ENCODE peak calls at places on chromosomes 11 and 22, in five cellular contexts. K is right atrium auricular region, M is breast epithelium, Z is endothelial cell of umbilical vein, C is lung. B is an unnamed sample. For H3K36me3 and H3K4me1, the result is how much of the 10 kb centered on the place peaks cover.

GRCh38 chr22:35892192-35892591 is 136.4 kb downstream of the RBFOX2 start:
- DNase-seq in M (no peak), K (no peak), Z (peak), C (no peak), B (no peak)

GRCh38 chr11:9091044-9091936 is at the start of gene SCUBE2:
- DNase-seq in C (no peak), Z (no peak), K (no peak), M (no peak), B (peak)

GRCh38 chr11:67285541-67286498 is 3.3 kb upstream of the ANKRD13D start:
- DNase-seq in Z (no peak), C (no peak), M (no peak), K (no peak), B (no peak)

GRCh38 chr22:27975381-27976013 is 56.4 kb upstream of the PITPNB start:
- DNase-seq in Z (peak), C (no peak), K (no peak), M (no peak), B (no peak)

GRCh38 chr11:68749501-68750196 is 1.7 kb downstream of the TESMIN start:
- DNase-seq in M (no peak), Z (no peak), K (no peak), C (no peak), B (no peak)

GRCh38 chr22:46377566-46378498 is 42.3 kb downstream of the TRMU start:
- DNase-seq in Z (no peak), M (peak), K (no peak), C (peak), B (peak)

GRCh38 chr22:42397332-42398246 is 34.6 kb downstream of the NFAM1 start:
- DNase-seq in K (peak), Z (peak), C (peak), M (no peak), B (no peak)

GRCh38 chr11:17564687-17565042 is 17.6 kb downstream of the OTOG start:
- DNase-seq in M (no peak), C (no peak), K (no peak), Z (no peak), B (no peak)

GRCh38 chr11:122769126-122769780 is 69.0 kb upstream of the CRTAM start:
- DNase-seq in K (no peak), C (no peak), M (no peak), Z (no peak), B (no peak)

GRCh38 chr11:72150882-72151281 is 15.4 kb downstream of the FOLR3 start:
- DNase-seq in Z (no peak), K (no peak), M (no peak), C (no peak), B (no peak)

GRCh38 chr11:75193271-75193670 is 42.4 kb downstream of the SLCO2B1 start:
- DNase-seq in M (no peak), K (no peak), C (no peak), Z (no peak), B (no peak)

GRCh38 chr11:128848815-128849455 is 18.2 kb downstream of the KCNJ1 start:
- DNase-seq in C (peak), M (no peak), K (no peak), Z (peak), B (peak)

GRCh38 chr11:4511267-4511666 is 28.8 kb downstream of the OR52K1 start:
- DNase-seq in K (no peak), M (no peak), Z (no peak), C (no peak), B (no peak)

GRCh38 chr22:46471901-46472721 is 65.3 kb downstream of the CELSR1 start:
- DNase-seq in C (no peak), M (no peak), K (no peak), Z (no peak), B (no peak)

DNA sequence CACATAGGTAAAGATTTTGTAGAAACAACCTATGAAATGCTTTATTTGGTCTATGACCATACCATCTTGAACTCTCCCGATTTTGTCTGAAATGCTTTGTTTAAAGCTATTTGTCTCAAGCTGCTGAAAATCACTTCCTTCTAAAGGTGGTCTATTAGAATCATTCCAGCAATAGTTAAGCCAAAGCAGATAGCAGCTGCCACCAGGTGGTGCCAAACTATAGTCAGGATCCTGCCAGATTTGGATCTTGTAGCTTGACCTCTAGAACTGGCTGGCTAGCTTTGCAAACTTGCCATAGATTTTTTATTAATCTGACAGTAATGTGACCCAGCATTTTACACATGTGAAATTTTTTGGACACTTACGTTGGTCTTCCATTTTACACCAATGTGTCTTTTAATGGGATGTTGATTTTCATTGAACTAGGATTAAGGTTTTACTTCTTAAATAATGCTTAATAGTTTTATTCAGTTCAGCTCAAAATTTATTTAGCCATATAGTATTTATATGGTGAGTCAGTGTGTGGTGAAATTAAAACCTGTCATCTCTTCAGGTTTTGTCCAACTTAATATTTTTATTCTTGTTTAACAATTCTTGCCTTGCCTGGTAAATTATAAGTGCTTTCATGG is 19.7 kb downstream of the CTR9 start:
- DNase-seq in Z (peak), M (no peak), K (no peak), C (no peak), B (peak)
- H3K36me3 ChIP-seq in Z (under half), M (under half), K (under half), C (under half), B (under half)

GRCh38 chr22:41394012-41394356 is 12.2 kb downstream of the TEF start:
- DNase-seq in M (no peak), Z (no peak), C (no peak), K (no peak), B (no peak)
- H3K4me1 ChIP-seq in M (under half), Z (under half), C (under half), K (under half), B (under half)

GRCh38 chr11:120021978-120022377 is 115.9 kb downstream of the TRIM29 start:
- DNase-seq in K (no peak), Z (no peak), M (no peak), C (no peak), B (no peak)
- H3K4me3 ChIP-seq in K (no peak), Z (no peak), M (no peak), C (no peak), B (no peak)

GRCh38 chr11:134153147-134153905 is 70.4 kb downstream of the NCAPD3 start:
- DNase-seq in K (no peak), Z (no peak), C (no peak), M (no peak), B (no peak)
- H3K36me3 ChIP-seq in K (half or more), Z (under half), C (half or more), M (under half), B (under half)

GRCh38 chr11:12090061-12090572 is 20.3 kb upstream of the MICAL2 start:
- DNase-seq in C (peak), Z (peak), M (peak), K (no peak), B (peak)

GRCh38 chr11:12091957-12092558 is 18.3 kb upstream of the MICAL2 start:
- DNase-seq in M (no peak), Z (no peak), C (no peak), K (no peak), B (peak)

GRCh38 chr11:12094872-12095800 is 15.3 kb upstream of the MICAL2 start:
- DNase-seq in Z (peak), K (no peak), C (no peak), M (peak), B (peak)

GRCh38 chr11:12090761-12091261 is 19.6 kb upstream of the MICAL2 start:
- DNase-seq in M (no peak), C (peak), Z (no peak), K (no peak), B (peak)

DNA sequence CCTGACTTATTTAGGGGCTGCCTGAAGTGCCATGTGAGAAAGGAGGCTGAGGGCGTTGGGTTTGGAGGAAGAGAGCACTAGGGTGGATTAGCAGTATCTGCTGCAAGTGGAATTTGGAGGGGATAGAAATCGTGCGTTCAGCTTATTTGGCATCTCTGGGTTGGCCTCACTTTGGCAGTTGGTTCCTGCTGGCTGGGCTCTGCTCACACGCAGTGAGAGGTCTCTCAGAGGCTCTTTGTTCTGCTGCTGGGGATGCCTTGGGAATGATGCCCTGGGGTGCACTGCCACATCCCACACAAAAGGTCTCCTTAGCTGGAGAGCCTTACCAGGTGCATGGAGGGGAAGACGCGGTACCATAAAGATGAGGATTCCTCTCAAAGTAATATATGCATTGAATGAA is 17.7 kb upstream of the MICAL2 start:
- DNase-seq in Z (no peak), C (no peak), K (no peak), M (no peak), B (no peak)
- H3K4me1 ChIP-seq in Z (half or more), C (under half), K (half or more), M (under half), B (half or more)

DNA sequence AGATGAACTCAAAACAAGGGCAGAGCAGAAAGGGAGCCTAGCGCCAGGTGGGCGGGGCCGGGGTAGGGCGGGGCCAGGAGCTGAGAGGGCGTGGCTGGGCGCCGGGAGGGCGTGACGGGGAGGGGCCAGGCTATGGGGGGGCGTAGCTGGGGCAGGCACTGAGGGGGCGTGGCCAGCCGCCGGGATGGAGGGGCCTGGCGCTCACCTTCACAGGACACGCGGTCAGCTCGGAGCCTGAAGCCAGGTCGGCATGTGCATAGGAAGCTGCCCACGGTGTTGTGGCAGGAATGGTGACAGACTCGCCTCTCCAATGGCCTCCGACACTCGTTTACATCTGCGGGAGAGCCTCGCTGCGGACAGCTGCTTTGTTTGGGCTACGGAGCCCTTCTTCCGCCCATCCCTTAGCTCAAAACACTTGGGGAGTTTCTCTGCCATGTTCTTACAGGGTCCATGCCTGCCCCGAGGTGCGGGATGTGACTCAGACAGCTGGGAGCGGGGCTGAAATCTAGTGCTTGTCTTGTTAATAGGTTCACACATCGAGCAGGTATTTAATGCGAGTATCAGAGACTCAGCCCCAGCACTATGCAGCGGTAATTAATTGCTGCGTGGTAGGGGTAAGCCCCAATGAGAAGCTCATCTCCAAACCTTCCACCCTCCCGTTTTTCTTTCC is 13.4 kb downstream of the VWCE start:
- DNase-seq in K (no peak), M (no peak), Z (peak), C (no peak), B (peak)
- H3K4me3 ChIP-seq in K (no peak), M (peak), Z (no peak), C (no peak), B (no peak)